ENCODE peak calls at places on chromosome 1, in nine cellular contexts. U, Y, Z, E, A, T, C, N and W are unnamed samples.

GRCh38 chr1:203559523-203559922 is 65.6 kb downstream of the OPTC start:
- DNase-seq in U (no peak), Y (no peak), Z (no peak), E (no peak), A (no peak), T (no peak), C (no peak), N (no peak), W (no peak)

GRCh38 chr1:94562502-94563260 is 21.1 kb upstream of the F3 start:
- DNase-seq in U (no peak), Y (no peak), Z (peak), E (no peak), A (no peak), T (no peak), C (no peak), N (peak), W (no peak)

GRCh38 chr1:47758341-47759237 is 238.6 kb downstream of the TRABD2B start:
- DNase-seq in U (peak), Y (no peak), Z (no peak), E (no peak), A (peak), T (peak), C (no peak), N (no peak), W (no peak)

GRCh38 chr1:44802306-44803061 is 2.3 kb downstream of the PLK3 start:
- DNase-seq in U (peak), Y (no peak), Z (no peak), E (peak), A (peak), T (no peak), C (no peak), N (no peak), W (no peak)

GRCh38 chr1:191358724-191359123 is 799.5 kb upstream of the RGS18 start:
- DNase-seq in U (no peak), Y (no peak), Z (no peak), E (no peak), A (no peak), T (no peak), C (no peak), N (no peak), W (no peak)

GRCh38 chr1:237851209-237851845 is 39.4 kb downstream of the ZP4 start:
- DNase-seq in U (no peak), Y (no peak), Z (no peak), E (no peak), A (no peak), T (no peak), C (peak), N (peak), W (no peak)

GRCh38 chr1:30489737-30490389 is 233.5 kb downstream of the MATN1 start:
- DNase-seq in U (no peak), Y (no peak), Z (no peak), E (no peak), A (no peak), T (no peak), C (no peak), N (no peak), W (no peak)

GRCh38 chr1:183301239-183301638 is 115.2 kb downstream of the LAMC2 start:
- DNase-seq in U (no peak), Y (no peak), Z (no peak), E (no peak), A (no peak), T (no peak), C (no peak), N (no peak), W (no peak)

GRCh38 chr1:174114788-174115448 is 44.4 kb upstream of the RABGAP1L start:
- DNase-seq in U (no peak), Y (peak), Z (no peak), E (no peak), A (no peak), T (no peak), C (peak), N (peak), W (no peak)

GRCh38 chr1:46667782-46668760 is at the start of gene ATPAF1:
- DNase-seq in U (peak), Y (peak), Z (peak), E (peak), A (peak), T (peak), C (peak), N (peak), W (peak)

GRCh38 chr1:152462636-152463035 is 48.0 kb upstream of the LCE5A start:
- DNase-seq in U (no peak), Y (no peak), Z (no peak), E (no peak), A (no peak), T (no peak), C (no peak), N (no peak), W (no peak)

GRCh38 chr1:2787163-2787911 is 14.2 kb downstream of the TTC34 start:
- DNase-seq in U (peak), Y (no peak), Z (no peak), E (peak), A (peak), T (peak), C (no peak), N (no peak), W (no peak)

GRCh38 chr1:93571623-93572310 is 109.9 kb downstream of the BCAR3 start:
- DNase-seq in U (no peak), Y (no peak), Z (no peak), E (no peak), A (no peak), T (no peak), C (no peak), N (no peak), W (no peak)

GRCh38 chr1:234611799-234612351 is 1.9 kb upstream of the IRF2BP2 start:
- DNase-seq in U (peak), Y (no peak), Z (no peak), E (peak), A (no peak), T (peak), C (peak), N (peak), W (no peak)

GRCh38 chr1:205199090-205199930 is 12.2 kb downstream of the DSTYK start:
- DNase-seq in U (no peak), Y (no peak), Z (no peak), E (no peak), A (no peak), T (no peak), C (peak), N (no peak), W (no peak)

GRCh38 chr1:38991638-38992449 is 768 bp downstream of the AKIRIN1 start:
- DNase-seq in U (peak), Y (no peak), Z (peak), E (peak), A (no peak), T (peak), C (peak), N (peak), W (no peak)

GRCh38 chr1:48493031-48493430 is 21.0 kb upstream of the SPATA6 start:
- DNase-seq in U (no peak), Y (no peak), Z (no peak), E (no peak), A (no peak), T (no peak), C (no peak), N (peak), W (no peak)

GRCh38 chr1:10646347-10646861 is 150.0 kb downstream of the CASZ1 start:
- DNase-seq in U (no peak), Y (peak), Z (peak), E (no peak), A (no peak), T (no peak), C (peak), N (no peak), W (no peak)

DNA sequence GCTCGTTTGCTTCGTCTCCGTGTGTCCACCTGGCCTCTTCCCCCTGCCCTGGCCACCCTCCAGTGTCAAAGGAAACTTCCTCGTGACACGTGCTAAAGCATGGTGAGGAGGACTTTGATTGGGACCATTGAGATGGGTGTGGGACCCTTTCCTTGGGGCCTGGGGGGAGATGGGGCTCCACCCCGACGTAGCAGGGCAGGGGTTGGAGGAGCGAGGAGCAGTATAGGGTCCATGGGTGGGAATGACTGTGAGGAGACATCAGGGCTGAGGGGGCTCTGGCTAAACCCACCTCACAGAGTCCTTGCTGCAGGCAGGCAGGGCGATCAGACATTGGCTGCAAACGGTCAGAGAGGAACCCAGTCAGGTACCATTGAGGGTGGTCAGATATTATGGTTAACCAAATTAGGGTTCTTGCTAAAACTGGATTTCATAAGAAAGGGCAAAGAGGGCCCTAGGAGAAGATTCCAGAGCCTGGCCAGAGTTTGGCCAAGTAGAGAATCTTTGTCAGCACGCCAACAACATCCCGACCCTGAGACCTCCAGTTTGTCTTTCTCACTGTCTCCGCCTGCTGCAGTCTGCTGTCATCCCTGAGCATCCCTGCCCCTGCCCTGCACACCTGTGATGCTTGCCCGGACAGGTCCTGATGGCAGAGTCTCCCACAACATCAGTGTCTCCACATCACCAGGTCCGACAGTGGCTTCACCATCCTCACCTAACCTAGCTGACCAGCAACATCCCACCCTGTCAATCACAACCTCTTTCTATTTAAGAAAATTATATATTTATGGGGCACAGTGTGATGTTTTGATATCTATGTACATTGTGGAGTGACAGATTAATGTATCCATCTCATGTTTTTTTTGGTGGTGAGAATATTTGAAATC is 8.0 kb downstream of the RNF187 start:
- DNase-seq in U (no peak), Y (no peak), Z (no peak), E (no peak), A (no peak), T (peak), C (no peak), N (no peak), W (no peak)
- TF ChIP-seq POLR2A in U (no peak), Y (no peak), Z (no peak), E (no peak), A (no peak), T (no peak), C (peak), N (no peak), W (no peak)

DNA sequence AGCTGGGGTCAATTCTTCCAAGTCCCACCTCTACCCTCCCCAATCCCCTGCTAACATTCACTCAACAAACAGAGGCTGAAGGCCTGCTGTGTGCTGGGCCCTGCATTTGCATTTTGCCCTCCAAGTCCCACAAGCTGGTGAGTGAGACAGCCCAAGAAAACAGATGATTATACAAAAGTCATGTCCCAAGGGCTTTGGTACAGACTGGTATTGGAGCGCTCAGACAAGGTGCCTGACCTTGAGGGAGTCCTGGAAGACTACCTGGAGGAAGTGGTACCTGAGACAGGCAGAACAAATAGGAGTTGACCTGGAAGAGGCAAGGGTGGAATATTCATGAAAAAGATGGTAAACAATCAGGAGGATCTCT is 4.2 kb downstream of the LMOD1 start:
- DNase-seq in U (no peak), Y (no peak), Z (no peak), E (no peak), A (no peak), T (no peak), C (no peak), N (no peak), W (no peak)
- TF ChIP-seq POLR2AphosphoS5 in U (no peak), Y (no peak), Z (no peak), E (no peak), A (no peak), T (peak), C (no peak), N (no peak), W (no peak)

GRCh38 chr1:87981386-87981785 is 652.7 kb downstream of the LMO4 start:
- DNase-seq in U (no peak), Y (no peak), Z (no peak), E (no peak), A (no peak), T (no peak), C (no peak), N (no peak), W (no peak)

GRCh38 chr1:87979079-87979478 is 650.4 kb downstream of the LMO4 start:
- DNase-seq in U (no peak), Y (no peak), Z (no peak), E (no peak), A (no peak), T (no peak), C (no peak), N (no peak), W (no peak)

GRCh38 chr1:87980494-87980893 is 651.8 kb downstream of the LMO4 start:
- DNase-seq in U (no peak), Y (no peak), Z (peak), E (no peak), A (no peak), T (no peak), C (no peak), N (no peak), W (no peak)

GRCh38 chr1:87983841-87984240 is 655.2 kb downstream of the LMO4 start:
- DNase-seq in U (no peak), Y (no peak), Z (no peak), E (no peak), A (no peak), T (no peak), C (no peak), N (no peak), W (no peak)

DNA sequence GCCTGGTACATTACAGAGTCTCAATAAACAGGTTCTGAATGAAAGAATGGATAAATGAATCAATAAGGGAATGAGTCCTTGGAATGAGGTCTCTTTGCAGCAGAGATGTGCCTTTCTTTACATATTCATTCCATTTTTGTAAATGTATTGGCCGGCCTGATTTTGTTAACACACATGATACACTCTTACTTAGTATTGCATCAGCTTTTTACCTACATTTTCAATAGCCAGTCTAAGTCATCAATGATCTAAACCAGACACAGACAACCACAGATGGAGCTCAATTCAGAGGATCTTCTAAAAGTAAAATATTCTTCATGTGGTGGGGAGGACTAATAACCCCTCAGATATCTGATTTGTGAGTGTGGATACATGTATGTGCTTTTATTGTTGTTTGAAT is 653.1 kb downstream of the LMO4 start:
- DNase-seq in U (no peak), Y (no peak), Z (no peak), E (no peak), A (no peak), T (no peak), C (no peak), N (no peak), W (no peak)
- TF ChIP-seq POLR2A in U (no peak), Y (no peak), Z (no peak), E (no peak), A (no peak), T (no peak), C (no peak), N (no peak), W (no peak)

GRCh38 chr1:1400576-1401456 is 1.7 kb upstream of the CCNL2 start:
- DNase-seq in U (no peak), Y (no peak), Z (no peak), E (no peak), A (no peak), T (no peak), C (no peak), N (no peak), W (no peak)
- TF ChIP-seq POLR2AphosphoS5 in U (peak), Y (no peak), Z (no peak), E (no peak), A (no peak), T (no peak), C (peak), N (peak), W (peak)

GRCh38 chr1:92486251-92487077 is at the start of gene GFI1:
- DNase-seq in U (peak), Y (no peak), Z (no peak), E (no peak), A (no peak), T (no peak), C (no peak), N (peak), W (peak)
- TF ChIP-seq POLR2A in U (no peak), Y (peak), Z (no peak), E (no peak), A (no peak), T (no peak), C (no peak), N (no peak), W (no peak)

DNA sequence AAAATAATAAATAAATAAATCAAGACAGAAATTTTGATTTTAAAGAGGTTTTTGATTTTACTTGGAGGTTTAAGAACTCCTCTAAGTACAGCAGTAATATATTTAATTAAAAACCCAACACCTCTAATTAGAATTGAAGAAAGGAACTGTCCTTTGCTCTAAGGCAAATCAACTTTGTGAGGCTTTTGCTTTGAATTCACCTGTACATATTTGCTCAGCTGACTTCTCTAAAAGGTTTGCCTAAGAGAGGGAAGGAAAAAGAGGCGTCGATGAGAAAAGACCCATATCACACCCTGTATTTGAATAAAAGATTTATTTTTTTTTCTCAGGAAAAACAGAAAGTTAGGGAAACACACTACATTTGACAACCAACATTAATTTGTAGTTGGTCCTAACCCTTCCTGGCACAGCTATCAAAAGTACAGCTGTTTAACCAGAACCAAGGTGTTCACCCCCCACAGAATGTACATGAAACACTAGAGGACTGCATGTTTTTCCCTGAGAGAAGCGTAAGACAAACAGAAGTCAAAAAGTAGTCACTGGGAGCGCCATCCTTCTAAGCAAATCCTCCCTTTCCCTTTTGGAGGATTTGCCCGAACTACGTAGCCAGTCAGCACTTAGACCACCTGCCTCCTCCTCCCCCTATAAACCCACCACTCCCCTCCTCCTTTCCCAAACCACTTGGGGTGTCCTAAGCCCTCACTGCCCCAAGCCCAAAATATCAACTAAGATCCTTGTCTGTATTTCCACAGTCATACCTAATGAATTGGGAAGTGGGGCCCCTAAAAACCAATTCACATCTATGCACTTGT is 4.9 kb downstream of the MCL1 start:
- DNase-seq in U (no peak), Y (no peak), Z (no peak), E (no peak), A (no peak), T (no peak), C (no peak), N (no peak), W (no peak)
- TF ChIP-seq POLR2AphosphoS5 in U (peak), Y (no peak), Z (no peak), E (no peak), A (peak), T (no peak), C (peak), N (peak), W (peak)

DNA sequence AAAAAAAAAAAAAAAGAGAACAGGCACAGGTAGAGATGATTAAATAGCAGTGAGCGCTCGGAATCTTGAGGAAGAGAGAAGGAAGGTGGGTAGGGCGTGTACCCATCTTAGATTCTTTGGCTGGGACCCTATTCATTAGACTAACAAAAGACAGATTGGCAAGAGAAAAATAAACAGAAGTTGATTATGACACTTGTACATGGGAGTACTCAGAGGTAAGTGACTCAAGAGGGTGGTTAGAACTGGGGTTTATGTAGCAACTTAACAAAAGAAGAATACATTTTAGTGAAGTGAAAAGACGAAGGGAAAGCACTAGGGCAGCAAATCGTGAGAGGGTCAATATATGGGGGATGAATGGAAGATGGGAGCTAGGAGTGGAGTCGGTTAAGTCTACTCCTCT is 25.7 kb upstream of the RCC2 start:
- DNase-seq in U (no peak), Y (no peak), Z (no peak), E (no peak), A (no peak), T (no peak), C (no peak), N (no peak), W (no peak)
- TF ChIP-seq POLR2A in U (no peak), Y (no peak), Z (no peak), E (no peak), A (no peak), T (no peak), C (no peak), N (no peak), W (no peak)

DNA sequence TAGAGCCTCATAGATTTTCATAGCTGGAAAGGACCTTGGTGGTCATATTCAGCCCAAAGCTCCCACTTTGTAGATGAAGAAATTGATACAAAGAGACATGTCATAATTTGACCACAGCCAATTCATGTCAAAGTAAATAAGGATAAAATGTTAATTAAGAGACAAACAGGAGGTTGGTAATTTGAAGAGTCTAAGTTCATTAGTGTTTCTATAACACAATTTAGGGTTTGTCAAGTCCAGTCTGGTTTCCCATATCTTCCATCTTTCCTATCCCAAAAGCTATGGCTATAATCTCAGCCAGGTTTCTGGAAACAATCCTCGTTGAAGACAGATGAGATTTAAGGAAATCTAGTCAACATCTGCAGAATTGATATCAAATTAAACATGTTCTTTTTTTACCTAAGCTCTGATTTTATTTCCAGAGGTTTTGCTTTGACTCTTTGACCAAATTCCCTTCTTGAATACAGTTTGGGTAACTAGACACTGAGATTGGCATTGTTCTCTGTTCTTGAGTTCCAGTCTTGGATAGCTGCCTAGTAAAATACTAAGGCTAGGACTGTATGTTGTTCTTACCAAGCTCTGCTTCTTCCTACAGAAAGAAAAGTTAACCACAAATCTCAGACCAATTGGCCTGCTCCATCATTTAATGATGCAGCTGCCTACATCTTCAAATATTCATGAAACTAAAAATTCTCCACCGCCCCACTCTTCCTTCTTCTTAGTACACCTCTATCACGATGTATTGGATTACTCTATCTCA is 62.0 kb downstream of the SLC44A5 start:
- DNase-seq in U (no peak), Y (no peak), Z (no peak), E (no peak), A (no peak), T (no peak), C (no peak), N (no peak), W (no peak)
- TF ChIP-seq POLR2AphosphoS5 in U (no peak), Y (no peak), Z (no peak), E (no peak), A (no peak), T (no peak), C (no peak), N (no peak), W (no peak)